ENCODE peak calls at places on chromosomes 4 and X, in ten cellular contexts. Y, G, H, Z, F, R, Q, X, K and M are unnamed samples.

GRCh38 chrX:28582494-28582893 is 4.8 kb upstream of the IL1RAPL1 start:
- DNase-seq in Y (no peak), G (no peak), H (no peak), Z (no peak), F (peak), R (peak), Q (no peak), X (no peak), K (no peak), M (no peak)

GRCh38 chr4:76266627-76267026 is 15.1 kb downstream of the FAM47E start:
- DNase-seq in Y (no peak), G (no peak), H (no peak), Z (no peak), F (no peak), R (no peak), Q (no peak), X (no peak), K (no peak), M (no peak)

GRCh38 chrX:25028726-25029125 is 13.0 kb upstream of the ARX start:
- DNase-seq in Y (no peak), G (no peak), H (no peak), Z (no peak), F (no peak), R (peak), Q (no peak), X (no peak), K (no peak), M (no peak)

GRCh38 chrX:54043084-54043483 is 1.2 kb downstream of the PHF8 start:
- DNase-seq in Y (no peak), G (no peak), H (no peak), Z (no peak), F (no peak), R (no peak), Q (no peak), X (no peak), K (no peak), M (no peak)

GRCh38 chr4:94523033-94523590 is 71.4 kb downstream of the PDLIM5 start:
- DNase-seq in Y (no peak), G (no peak), H (no peak), Z (no peak), F (no peak), R (no peak), Q (no peak), X (no peak), K (no peak), M (no peak)

GRCh38 chr4:181991374-181991773 is 251.8 kb upstream of the TENM3 start:
- DNase-seq in Y (no peak), G (no peak), H (no peak), Z (no peak), F (no peak), R (no peak), Q (no peak), X (no peak), K (no peak), M (no peak)

GRCh38 chrX:48540015-48540350 is 469 bp downstream of the TBC1D25 start:
- DNase-seq in Y (peak), G (peak), H (peak), Z (no peak), F (no peak), R (peak), Q (peak), X (peak), K (peak), M (no peak)

GRCh38 chr4:38381788-38382187 is 282.2 kb upstream of the KLF3 start:
- DNase-seq in Y (peak), G (no peak), H (no peak), Z (no peak), F (no peak), R (no peak), Q (no peak), X (no peak), K (no peak), M (peak)

GRCh38 chrX:46569621-46570020 is 3.9 kb upstream of the CHST7 start:
- DNase-seq in Y (no peak), G (no peak), H (peak), Z (no peak), F (no peak), R (no peak), Q (no peak), X (no peak), K (no peak), M (no peak)

GRCh38 chr4:123977623-123978022 is 581.0 kb downstream of the SPRY1 start:
- DNase-seq in Y (no peak), G (no peak), H (no peak), Z (no peak), F (no peak), R (peak), Q (no peak), X (peak), K (no peak), M (no peak)

GRCh38 chr4:6471303-6472007 is 959 bp downstream of the PPP2R2C start:
- DNase-seq in Y (peak), G (no peak), H (peak), Z (no peak), F (peak), R (no peak), Q (no peak), X (no peak), K (no peak), M (no peak)

GRCh38 chr4:165210566-165210965 is 3.2 kb downstream of the KLHL2 start:
- DNase-seq in Y (no peak), G (no peak), H (no peak), Z (no peak), F (no peak), R (no peak), Q (no peak), X (no peak), K (no peak), M (no peak)

GRCh38 chrX:71301195-71301924 is at the start of gene ITGB1BP2:
- DNase-seq in Y (peak), G (no peak), H (peak), Z (no peak), F (no peak), R (peak), Q (no peak), X (peak), K (no peak), M (peak)

GRCh38 chr4:84263415-84263814 is 235.7 kb downstream of the NKX6-1 start:
- DNase-seq in Y (no peak), G (no peak), H (no peak), Z (no peak), F (no peak), R (no peak), Q (no peak), X (no peak), K (no peak), M (no peak)

GRCh38 chrX:69320116-69320515 is 154.9 kb upstream of the PJA1 start:
- DNase-seq in Y (no peak), G (no peak), H (peak), Z (no peak), F (no peak), R (no peak), Q (no peak), X (no peak), K (no peak), M (no peak)

GRCh38 chr4:162838671-162839070 is 328.0 kb downstream of the NAF1 start:
- DNase-seq in Y (no peak), G (peak), H (no peak), Z (no peak), F (no peak), R (no peak), Q (no peak), X (no peak), K (no peak), M (no peak)

GRCh38 chr4:126338572-126338971 is 1023.8 kb downstream of the FAT4 start:
- DNase-seq in Y (no peak), G (no peak), H (no peak), Z (no peak), F (no peak), R (no peak), Q (no peak), X (no peak), K (no peak), M (no peak)

GRCh38 chrX:73916931-73917657 is 354.1 kb downstream of the CHIC1 start:
- DNase-seq in Y (no peak), G (no peak), H (no peak), Z (no peak), F (peak), R (peak), Q (no peak), X (no peak), K (peak), M (no peak)

GRCh38 chrX:30364229-30364628 is 55.0 kb upstream of the NR0B1 start:
- DNase-seq in Y (no peak), G (no peak), H (no peak), Z (no peak), F (no peak), R (no peak), Q (no peak), X (no peak), K (no peak), M (no peak)

GRCh38 chrX:43121637-43122036 is 343.7 kb upstream of the PPP1R2C start:
- DNase-seq in Y (peak), G (no peak), H (no peak), Z (no peak), F (no peak), R (no peak), Q (no peak), X (no peak), K (no peak), M (no peak)

GRCh38 chr4:71266090-71266794 is 72.6 kb upstream of the SLC4A4 start:
- DNase-seq in Y (no peak), G (no peak), H (no peak), Z (no peak), F (no peak), R (peak), Q (no peak), X (no peak), K (no peak), M (no peak)

GRCh38 chr4:142405021-142405991 is 440.8 kb downstream of the INPP4B start:
- DNase-seq in Y (peak), G (peak), H (peak), Z (no peak), F (peak), R (peak), Q (peak), X (no peak), K (no peak), M (peak)

GRCh38 chr4:148542922-148543623 is 100.9 kb upstream of the NR3C2 start:
- DNase-seq in Y (no peak), G (no peak), H (no peak), Z (no peak), F (no peak), R (peak), Q (no peak), X (no peak), K (no peak), M (no peak)

GRCh38 chr4:112094330-112094729 is 50.9 kb upstream of the FAM241A start:
- DNase-seq in Y (no peak), G (no peak), H (no peak), Z (no peak), F (no peak), R (no peak), Q (no peak), X (no peak), K (no peak), M (no peak)

GRCh38 chr4:22712541-22712940 is 19.8 kb downstream of the GBA3 start:
- DNase-seq in Y (no peak), G (no peak), H (no peak), Z (no peak), F (no peak), R (no peak), Q (no peak), X (no peak), K (no peak), M (no peak)
- H3K4me3 ChIP-seq in Y (no peak), G (no peak), H (no peak), Z (no peak), F (no peak), R (no peak), Q (no peak), X (no peak), K (no peak), M (no peak)

DNA sequence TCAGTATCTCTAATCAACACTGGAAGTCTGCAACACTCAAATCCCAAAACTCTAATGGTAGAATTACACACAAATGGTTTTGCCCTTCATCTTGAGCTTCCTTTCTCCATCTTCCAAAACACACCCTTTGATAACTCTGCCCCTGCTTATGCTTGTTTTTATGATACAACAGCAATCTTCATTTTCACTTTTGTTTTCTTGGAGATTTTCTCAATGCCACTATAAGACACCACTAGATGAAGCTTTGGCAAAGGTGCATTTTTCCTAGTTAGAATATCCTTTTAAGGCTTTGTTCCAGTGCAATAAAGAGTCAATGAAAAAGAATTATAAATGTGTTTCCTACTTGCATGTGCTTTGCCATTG is 472.4 kb upstream of the NWD2 start:
- DNase-seq in Y (no peak), G (no peak), H (no peak), Z (no peak), F (no peak), R (no peak), Q (no peak), X (no peak), K (no peak), M (no peak)
- TF ChIP-seq POLR2A in Y (no peak), G (no peak), H (no peak), Z (no peak), F (no peak), R (no peak), Q (no peak), X (no peak), K (no peak), M (no peak)

GRCh38 chrX:17414839-17415238 is 39.8 kb downstream of the NHS start:
- DNase-seq in Y (peak), G (peak), H (no peak), Z (no peak), F (no peak), R (no peak), Q (no peak), X (no peak), K (no peak), M (no peak)
- H3K4me3 ChIP-seq in Y (no peak), G (no peak), H (no peak), Z (no peak), F (no peak), R (no peak), Q (no peak), X (no peak), K (no peak), M (no peak)

DNA sequence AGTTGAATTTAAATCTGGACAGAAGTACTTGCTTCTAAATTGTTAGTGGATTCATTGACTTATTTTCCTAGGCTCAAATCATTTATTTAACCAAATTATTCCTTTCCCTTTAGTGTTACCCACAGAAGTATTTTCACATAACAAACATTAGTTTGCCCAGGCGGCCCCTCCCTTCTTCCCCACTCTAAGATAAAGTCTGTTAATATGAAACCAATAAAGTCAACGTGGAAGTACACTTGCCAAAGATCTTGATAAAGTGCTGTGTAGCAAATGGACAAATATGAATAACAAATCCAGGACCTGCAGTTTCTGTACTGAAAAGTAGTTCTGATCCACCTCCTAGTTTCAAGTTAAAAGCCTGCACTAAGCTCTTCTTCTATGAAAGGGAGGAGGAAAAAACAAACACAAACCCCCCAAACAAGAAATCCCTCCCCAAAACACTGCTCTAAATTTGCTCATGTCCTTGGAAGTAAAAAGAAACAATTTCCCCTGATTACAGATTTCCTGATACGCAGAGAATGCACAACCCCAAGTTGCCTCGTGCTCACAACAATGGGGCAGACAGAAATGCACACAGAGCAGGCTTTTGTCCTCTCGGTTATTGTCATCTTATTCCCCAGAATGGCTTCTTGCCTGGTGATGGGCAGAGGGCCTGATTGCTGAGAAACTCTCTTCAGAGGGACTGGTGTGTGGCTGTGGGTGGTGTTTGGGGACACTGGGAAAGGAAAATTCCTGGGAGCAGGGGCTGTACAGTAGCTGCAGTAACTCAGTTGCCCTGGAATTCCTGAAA is 23.2 kb downstream of the TMSB4X start:
- DNase-seq in Y (peak), G (no peak), H (no peak), Z (no peak), F (no peak), R (no peak), Q (no peak), X (no peak), K (no peak), M (no peak)
- TF ChIP-seq POLR2A in Y (no peak), G (no peak), H (no peak), Z (no peak), F (no peak), R (no peak), Q (no peak), X (no peak), K (no peak), M (no peak)

GRCh38 chr4:157079441-157079840 is 3.5 kb downstream of the GLRB start:
- DNase-seq in Y (no peak), G (no peak), H (no peak), Z (no peak), F (no peak), R (no peak), Q (no peak), X (no peak), K (no peak), M (peak)

GRCh38 chr4:157080605-157081004 is 4.7 kb downstream of the GLRB start:
- DNase-seq in Y (no peak), G (no peak), H (no peak), Z (no peak), F (no peak), R (peak), Q (no peak), X (no peak), K (no peak), M (no peak)

GRCh38 chr4:157075811-157076577 is at the start of gene GLRB:
- DNase-seq in Y (peak), G (no peak), H (no peak), Z (no peak), F (peak), R (peak), Q (no peak), X (no peak), K (no peak), M (peak)

GRCh38 chr4:157075401-157075800 is 549 bp upstream of the GLRB start:
- DNase-seq in Y (no peak), G (no peak), H (no peak), Z (no peak), F (no peak), R (no peak), Q (no peak), X (no peak), K (no peak), M (no peak)

DNA sequence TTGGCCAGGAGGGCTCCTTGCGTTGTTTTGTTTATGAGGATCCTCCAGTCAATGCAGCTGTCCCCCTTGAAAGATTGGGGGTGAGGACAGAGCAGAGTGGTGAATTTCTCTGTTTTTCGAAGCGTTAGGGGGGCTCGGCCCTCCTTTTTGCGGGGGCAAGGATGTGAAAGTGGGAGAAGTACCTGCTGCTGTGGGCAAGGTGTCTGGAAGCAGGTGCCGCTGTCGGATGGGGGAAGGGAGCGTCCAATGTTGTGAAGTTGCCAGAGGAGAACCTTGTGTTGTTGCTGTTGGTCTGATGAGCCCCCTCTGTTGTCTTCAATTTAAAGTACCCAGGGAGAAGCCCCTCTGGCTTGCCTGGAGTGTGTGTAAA is 613 bp downstream of the GLRB start:
- DNase-seq in Y (peak), G (no peak), H (no peak), Z (no peak), F (no peak), R (no peak), Q (no peak), X (no peak), K (no peak), M (peak)
- H3K4me3 ChIP-seq in Y (peak), G (peak), H (peak), Z (peak), F (peak), R (peak), Q (peak), X (peak), K (no peak), M (peak)

DNA sequence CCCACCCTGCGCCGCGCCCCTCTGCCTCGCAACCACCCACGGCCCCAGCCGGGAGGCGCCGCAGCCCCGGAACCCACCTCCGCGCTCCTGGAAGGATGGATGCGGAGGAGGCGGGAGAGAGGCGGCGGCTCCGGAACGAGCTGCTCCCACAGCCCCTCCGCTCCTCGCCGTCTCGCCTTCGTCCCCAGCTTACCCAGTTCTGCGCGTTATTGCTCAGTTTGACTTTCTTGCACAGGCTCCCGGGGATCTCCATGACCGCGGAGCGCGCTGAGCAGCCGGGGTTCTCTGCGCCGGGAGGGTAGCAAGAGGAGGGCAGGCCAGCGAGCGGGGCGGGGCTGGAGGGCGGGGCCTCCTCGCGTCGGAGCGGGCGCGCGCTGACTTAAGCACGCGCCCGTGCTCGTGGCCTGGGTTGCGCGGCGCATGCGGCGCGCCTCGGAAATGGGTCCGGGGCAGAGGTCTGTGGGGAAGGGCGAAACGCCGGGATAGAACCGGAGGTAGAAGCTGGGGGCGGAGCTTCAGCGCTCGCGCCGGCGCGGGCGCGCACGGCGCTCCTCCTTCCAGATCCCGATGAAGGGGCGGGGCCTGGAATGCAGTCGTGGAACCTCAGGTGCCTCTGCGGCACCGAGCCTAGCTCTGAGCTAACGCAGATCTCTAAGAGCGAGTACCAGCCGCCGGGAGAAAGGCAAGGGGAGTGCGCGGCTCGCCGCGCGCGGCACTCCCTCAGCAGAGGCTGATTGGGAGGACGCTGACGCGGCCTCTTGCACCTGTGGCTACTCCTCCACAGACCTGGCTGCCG is at the start of gene PAPSS1:
- DNase-seq in Y (peak), G (peak), H (peak), Z (peak), F (peak), R (peak), Q (peak), X (peak), K (peak), M (peak)
- TF ChIP-seq POLR2A in Y (peak), G (peak), H (no peak), Z (no peak), F (peak), R (peak), Q (peak), X (peak), K (peak), M (peak)

DNA sequence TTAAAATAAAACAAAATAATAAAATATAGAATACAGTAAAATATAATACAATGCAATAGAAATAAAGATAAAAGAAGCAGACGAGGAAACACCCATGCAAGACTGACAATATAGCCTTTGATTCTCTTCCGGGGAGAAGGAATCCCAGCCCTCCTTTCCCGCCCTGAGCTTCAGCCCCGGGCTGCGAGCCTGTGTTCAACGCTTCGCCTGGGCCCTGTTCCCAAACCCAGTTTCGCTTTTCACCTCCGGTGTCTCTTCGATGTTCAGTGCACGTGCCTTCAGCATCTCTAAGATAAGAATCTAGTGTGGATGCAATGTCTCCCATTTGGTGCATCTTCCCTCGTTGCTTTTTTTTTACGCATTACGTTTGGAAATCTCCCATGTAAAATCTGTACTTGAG is 38.4 kb upstream of the ARSD start:
- DNase-seq in Y (no peak), G (no peak), H (no peak), Z (no peak), F (no peak), R (no peak), Q (no peak), X (no peak), K (no peak), M (no peak)
- H3K4me3 ChIP-seq in Y (no peak), G (no peak), H (no peak), Z (no peak), F (no peak), R (no peak), Q (no peak), X (no peak), K (no peak), M (no peak)

GRCh38 chr4:81724925-81725329 is 253.2 kb upstream of the RASGEF1B start:
- DNase-seq in Y (peak), G (peak), H (peak), Z (no peak), F (no peak), R (no peak), Q (peak), X (peak), K (no peak), M (peak)
- TF ChIP-seq POLR2A in Y (no peak), G (no peak), H (no peak), Z (no peak), F (no peak), R (no peak), Q (no peak), X (no peak), K (no peak), M (no peak)